ENCODE peak calls at places on chromosomes 6 and 20, in eight cellular contexts. One of them, this sample, is unnamed.

GRCh38 chr20:33306807-33307206 is 23.8 kb downstream of the BPIFB1 start:
- DNase-seq in SHP77 treated with DMSO at 0.1 percent for 48 hours: no peak
- DNase-seq in stimulated activated naive CD4-positive, alpha-beta T cell: no peak
- DNase-seq in OCI-LY7: no peak
- DNase-seq in AG08395: no peak
- DNase-seq in BE2C: no peak
- DNase-seq in NAMALWA: no peak
- DNase-seq in cardiac muscle cell: no peak
- DNase-seq in this sample: no peak

GRCh38 chr20:48143435-48144081 is 358.3 kb upstream of the SULF2 start:
- DNase-seq in SHP77 treated with DMSO at 0.1 percent for 48 hours: no peak
- DNase-seq in stimulated activated naive CD4-positive, alpha-beta T cell: no peak
- DNase-seq in OCI-LY7: no peak
- DNase-seq in AG08395: no peak
- DNase-seq in BE2C: no peak
- DNase-seq in NAMALWA: no peak
- DNase-seq in cardiac muscle cell: no peak
- DNase-seq in this sample: no peak

GRCh38 chr6:106192824-106193223 is 106.7 kb downstream of the PRDM1 start:
- DNase-seq in SHP77 treated with DMSO at 0.1 percent for 48 hours: no peak
- DNase-seq in stimulated activated naive CD4-positive, alpha-beta T cell: no peak
- DNase-seq in OCI-LY7: no peak
- DNase-seq in AG08395: peak; percentile 7
- DNase-seq in BE2C: peak; percentile 45
- DNase-seq in NAMALWA: no peak
- DNase-seq in cardiac muscle cell: no peak
- DNase-seq in this sample: no peak

GRCh38 chr6:25660512-25660911 is 8.5 kb downstream of the SCGN start:
- DNase-seq in SHP77 treated with DMSO at 0.1 percent for 48 hours: peak; percentile 76
- DNase-seq in stimulated activated naive CD4-positive, alpha-beta T cell: no peak
- DNase-seq in OCI-LY7: no peak
- DNase-seq in AG08395: peak; percentile 52
- DNase-seq in BE2C: peak; percentile 26
- DNase-seq in NAMALWA: no peak
- DNase-seq in cardiac muscle cell: no peak
- DNase-seq in this sample: peak; percentile 52

GRCh38 chr6:28981391-28981832 is 23.7 kb downstream of the ZNF311 start:
- DNase-seq in SHP77 treated with DMSO at 0.1 percent for 48 hours: peak; percentile 80
- DNase-seq in stimulated activated naive CD4-positive, alpha-beta T cell: peak; percentile 87
- DNase-seq in OCI-LY7: peak; percentile 84
- DNase-seq in AG08395: peak; percentile 31
- DNase-seq in BE2C: peak; percentile 70
- DNase-seq in NAMALWA: peak; percentile 86
- DNase-seq in cardiac muscle cell: peak; percentile 80
- DNase-seq in this sample: peak; percentile 84

GRCh38 chr6:39665871-39666270 is 59.3 kb downstream of the KIF6 start:
- DNase-seq in SHP77 treated with DMSO at 0.1 percent for 48 hours: no peak
- DNase-seq in stimulated activated naive CD4-positive, alpha-beta T cell: no peak
- DNase-seq in OCI-LY7: no peak
- DNase-seq in AG08395: peak; percentile 13
- DNase-seq in BE2C: no peak
- DNase-seq in NAMALWA: no peak
- DNase-seq in cardiac muscle cell: no peak
- DNase-seq in this sample: no peak

GRCh38 chr6:99132026-99132425 is 184.3 kb upstream of the FBXL4 start:
- DNase-seq in SHP77 treated with DMSO at 0.1 percent for 48 hours: no peak
- DNase-seq in stimulated activated naive CD4-positive, alpha-beta T cell: no peak
- DNase-seq in OCI-LY7: no peak
- DNase-seq in AG08395: no peak
- DNase-seq in BE2C: no peak
- DNase-seq in NAMALWA: no peak
- DNase-seq in cardiac muscle cell: no peak
- DNase-seq in this sample: no peak

GRCh38 chr6:10406556-10406955 is 8.3 kb downstream of the TFAP2A start:
- DNase-seq in SHP77 treated with DMSO at 0.1 percent for 48 hours: no peak
- DNase-seq in stimulated activated naive CD4-positive, alpha-beta T cell: no peak
- DNase-seq in OCI-LY7: no peak
- DNase-seq in AG08395: no peak
- DNase-seq in BE2C: no peak
- DNase-seq in NAMALWA: no peak
- DNase-seq in cardiac muscle cell: no peak
- DNase-seq in this sample: no peak

GRCh38 chr20:48656661-48657211 is 171.1 kb downstream of the PREX1 start:
- DNase-seq in SHP77 treated with DMSO at 0.1 percent for 48 hours: no peak
- DNase-seq in stimulated activated naive CD4-positive, alpha-beta T cell: no peak
- DNase-seq in OCI-LY7: no peak
- DNase-seq in AG08395: no peak
- DNase-seq in BE2C: peak; percentile 73
- DNase-seq in NAMALWA: peak; percentile 15
- DNase-seq in cardiac muscle cell: no peak
- DNase-seq in this sample: no peak

GRCh38 chr20:16701296-16701695 is 28.5 kb upstream of the SNRPB2 start:
- DNase-seq in SHP77 treated with DMSO at 0.1 percent for 48 hours: peak; percentile 10
- DNase-seq in stimulated activated naive CD4-positive, alpha-beta T cell: peak; percentile 30
- DNase-seq in OCI-LY7: peak; percentile 52
- DNase-seq in AG08395: peak; percentile 8
- DNase-seq in BE2C: peak; percentile 34
- DNase-seq in NAMALWA: peak; percentile 28
- DNase-seq in cardiac muscle cell: peak; percentile 6
- DNase-seq in this sample: peak; percentile 48

GRCh38 chr20:62211769-62212288 is 8.2 kb downstream of the HRH3 start:
- DNase-seq in SHP77 treated with DMSO at 0.1 percent for 48 hours: no peak
- DNase-seq in stimulated activated naive CD4-positive, alpha-beta T cell: no peak
- DNase-seq in OCI-LY7: no peak
- DNase-seq in AG08395: no peak
- DNase-seq in BE2C: no peak
- DNase-seq in NAMALWA: no peak
- DNase-seq in cardiac muscle cell: no peak
- DNase-seq in this sample: no peak

GRCh38 chr6:25447570-25447929 is 168.4 kb downstream of the CARMIL1 start:
- DNase-seq in SHP77 treated with DMSO at 0.1 percent for 48 hours: no peak
- DNase-seq in stimulated activated naive CD4-positive, alpha-beta T cell: no peak
- DNase-seq in OCI-LY7: no peak
- DNase-seq in AG08395: no peak
- DNase-seq in BE2C: no peak
- DNase-seq in NAMALWA: no peak
- DNase-seq in cardiac muscle cell: no peak
- DNase-seq in this sample: no peak

GRCh38 chr6:127206531-127207065 is 60.1 kb upstream of the RNF146 start:
- DNase-seq in SHP77 treated with DMSO at 0.1 percent for 48 hours: no peak
- DNase-seq in stimulated activated naive CD4-positive, alpha-beta T cell: no peak
- DNase-seq in OCI-LY7: no peak
- DNase-seq in AG08395: peak; percentile 12
- DNase-seq in BE2C: no peak
- DNase-seq in NAMALWA: no peak
- DNase-seq in cardiac muscle cell: no peak
- DNase-seq in this sample: no peak

GRCh38 chr6:34274129-34274528 is 25.3 kb upstream of the SMIM29 start:
- DNase-seq in SHP77 treated with DMSO at 0.1 percent for 48 hours: no peak
- DNase-seq in stimulated activated naive CD4-positive, alpha-beta T cell: no peak
- DNase-seq in OCI-LY7: no peak
- DNase-seq in AG08395: no peak
- DNase-seq in BE2C: no peak
- DNase-seq in NAMALWA: no peak
- DNase-seq in cardiac muscle cell: no peak
- DNase-seq in this sample: no peak

GRCh38 chr6:128521302-128521632 is 868 bp upstream of the PTPRK start:
- DNase-seq in SHP77 treated with DMSO at 0.1 percent for 48 hours: no peak
- DNase-seq in stimulated activated naive CD4-positive, alpha-beta T cell: no peak
- DNase-seq in OCI-LY7: no peak
- DNase-seq in AG08395: no peak
- DNase-seq in BE2C: no peak
- DNase-seq in NAMALWA: no peak
- DNase-seq in cardiac muscle cell: no peak
- DNase-seq in this sample: no peak

GRCh38 chr6:163837681-163838431 is 423.3 kb downstream of the QKI start:
- DNase-seq in SHP77 treated with DMSO at 0.1 percent for 48 hours: no peak
- DNase-seq in stimulated activated naive CD4-positive, alpha-beta T cell: no peak
- DNase-seq in OCI-LY7: no peak
- DNase-seq in AG08395: peak; percentile 14
- DNase-seq in BE2C: no peak
- DNase-seq in NAMALWA: no peak
- DNase-seq in cardiac muscle cell: no peak
- DNase-seq in this sample: no peak

GRCh38 chr6:12164508-12164770 is 125.7 kb upstream of the EDN1 start:
- DNase-seq in SHP77 treated with DMSO at 0.1 percent for 48 hours: no peak
- DNase-seq in stimulated activated naive CD4-positive, alpha-beta T cell: no peak
- DNase-seq in OCI-LY7: no peak
- DNase-seq in AG08395: no peak
- DNase-seq in BE2C: no peak
- DNase-seq in NAMALWA: no peak
- DNase-seq in cardiac muscle cell: no peak
- DNase-seq in this sample: no peak

GRCh38 chr20:58599966-58600365 is 51.1 kb upstream of the STX16 start:
- DNase-seq in SHP77 treated with DMSO at 0.1 percent for 48 hours: no peak
- DNase-seq in stimulated activated naive CD4-positive, alpha-beta T cell: no peak
- DNase-seq in OCI-LY7: no peak
- DNase-seq in AG08395: no peak
- DNase-seq in BE2C: no peak
- DNase-seq in NAMALWA: peak; percentile 15
- DNase-seq in cardiac muscle cell: no peak
- DNase-seq in this sample: no peak

GRCh38 chr6:139473239-139473701 is 98.8 kb upstream of the CITED2 start:
- DNase-seq in SHP77 treated with DMSO at 0.1 percent for 48 hours: no peak
- DNase-seq in stimulated activated naive CD4-positive, alpha-beta T cell: no peak
- DNase-seq in OCI-LY7: no peak
- DNase-seq in AG08395: no peak
- DNase-seq in BE2C: no peak
- DNase-seq in NAMALWA: no peak
- DNase-seq in cardiac muscle cell: no peak
- DNase-seq in this sample: peak; percentile 12

GRCh38 chr6:160378886-160379285 is 30.7 kb downstream of the SLC22A3 start:
- DNase-seq in SHP77 treated with DMSO at 0.1 percent for 48 hours: no peak
- DNase-seq in stimulated activated naive CD4-positive, alpha-beta T cell: no peak
- DNase-seq in OCI-LY7: no peak
- DNase-seq in AG08395: no peak
- DNase-seq in BE2C: no peak
- DNase-seq in NAMALWA: no peak
- DNase-seq in cardiac muscle cell: no peak
- DNase-seq in this sample: no peak

GRCh38 chr6:37115236-37115894 is 54.6 kb upstream of the PIM1 start:
- DNase-seq in SHP77 treated with DMSO at 0.1 percent for 48 hours: no peak
- DNase-seq in stimulated activated naive CD4-positive, alpha-beta T cell: no peak
- DNase-seq in OCI-LY7: no peak
- DNase-seq in AG08395: no peak
- DNase-seq in BE2C: no peak
- DNase-seq in NAMALWA: no peak
- DNase-seq in cardiac muscle cell: no peak
- DNase-seq in this sample: no peak

GRCh38 chr20:56630086-56630493 is 984 bp downstream of the TFAP2C start:
- DNase-seq in SHP77 treated with DMSO at 0.1 percent for 48 hours: no peak
- DNase-seq in stimulated activated naive CD4-positive, alpha-beta T cell: no peak
- DNase-seq in OCI-LY7: no peak
- DNase-seq in AG08395: peak; percentile 91
- DNase-seq in BE2C: peak; percentile 29
- DNase-seq in NAMALWA: no peak
- DNase-seq in cardiac muscle cell: peak; percentile 84
- DNase-seq in this sample: no peak

GRCh38 chr6:57250348-57250747 is 28.2 kb upstream of the RAB23 start:
- DNase-seq in SHP77 treated with DMSO at 0.1 percent for 48 hours: no peak
- DNase-seq in stimulated activated naive CD4-positive, alpha-beta T cell: no peak
- DNase-seq in OCI-LY7: no peak
- DNase-seq in AG08395: no peak
- DNase-seq in BE2C: no peak
- DNase-seq in NAMALWA: no peak
- DNase-seq in cardiac muscle cell: no peak
- DNase-seq in this sample: no peak

GRCh38 chr6:170034294-170034693 is 256.6 kb downstream of the DLL1 start:
- DNase-seq in SHP77 treated with DMSO at 0.1 percent for 48 hours: no peak
- DNase-seq in stimulated activated naive CD4-positive, alpha-beta T cell: no peak
- DNase-seq in OCI-LY7: no peak
- DNase-seq in AG08395: no peak
- DNase-seq in BE2C: peak; percentile 0
- DNase-seq in NAMALWA: no peak
- DNase-seq in cardiac muscle cell: no peak
- DNase-seq in this sample: no peak

GRCh38 chr20:40634891-40635290 is 54.1 kb downstream of the MAFB start:
- DNase-seq in SHP77 treated with DMSO at 0.1 percent for 48 hours: no peak
- DNase-seq in stimulated activated naive CD4-positive, alpha-beta T cell: no peak
- DNase-seq in OCI-LY7: no peak
- DNase-seq in AG08395: no peak
- DNase-seq in BE2C: no peak
- DNase-seq in NAMALWA: no peak
- DNase-seq in cardiac muscle cell: no peak
- DNase-seq in this sample: no peak

GRCh38 chr6:146381486-146381885 is 162.1 kb upstream of the RAB32 start:
- DNase-seq in SHP77 treated with DMSO at 0.1 percent for 48 hours: no peak
- DNase-seq in stimulated activated naive CD4-positive, alpha-beta T cell: no peak
- DNase-seq in OCI-LY7: no peak
- DNase-seq in AG08395: no peak
- DNase-seq in BE2C: no peak
- DNase-seq in NAMALWA: no peak
- DNase-seq in cardiac muscle cell: no peak
- DNase-seq in this sample: no peak

GRCh38 chr6:10882654-10883053 is 813 bp upstream of the GCM2 start:
- DNase-seq in SHP77 treated with DMSO at 0.1 percent for 48 hours: no peak
- DNase-seq in stimulated activated naive CD4-positive, alpha-beta T cell: no peak
- DNase-seq in OCI-LY7: no peak
- DNase-seq in AG08395: no peak
- DNase-seq in BE2C: no peak
- DNase-seq in NAMALWA: no peak
- DNase-seq in cardiac muscle cell: no peak
- DNase-seq in this sample: no peak

GRCh38 chr20:57703013-57703412 is 6.8 kb downstream of the PMEPA1 start:
- DNase-seq in SHP77 treated with DMSO at 0.1 percent for 48 hours: no peak
- DNase-seq in stimulated activated naive CD4-positive, alpha-beta T cell: no peak
- DNase-seq in OCI-LY7: peak; percentile 80
- DNase-seq in AG08395: no peak
- DNase-seq in BE2C: no peak
- DNase-seq in NAMALWA: peak; percentile 67
- DNase-seq in cardiac muscle cell: no peak
- DNase-seq in this sample: no peak

GRCh38 chr6:1497593-1498105 is 108.3 kb downstream of the FOXF2 start:
- DNase-seq in SHP77 treated with DMSO at 0.1 percent for 48 hours: no peak
- DNase-seq in stimulated activated naive CD4-positive, alpha-beta T cell: no peak
- DNase-seq in OCI-LY7: no peak
- DNase-seq in AG08395: no peak
- DNase-seq in BE2C: no peak
- DNase-seq in NAMALWA: no peak
- DNase-seq in cardiac muscle cell: no peak
- DNase-seq in this sample: no peak

GRCh38 chr6:75735491-75736186 is 13.4 kb upstream of the MYO6 start:
- DNase-seq in SHP77 treated with DMSO at 0.1 percent for 48 hours: no peak
- DNase-seq in stimulated activated naive CD4-positive, alpha-beta T cell: no peak
- DNase-seq in OCI-LY7: no peak
- DNase-seq in AG08395: peak; percentile 37
- DNase-seq in BE2C: no peak
- DNase-seq in NAMALWA: peak; percentile 9
- DNase-seq in cardiac muscle cell: no peak
- DNase-seq in this sample: no peak

GRCh38 chr6:56814308-56814707 is 140.6 kb upstream of the BEND6 start:
- DNase-seq in SHP77 treated with DMSO at 0.1 percent for 48 hours: no peak
- DNase-seq in stimulated activated naive CD4-positive, alpha-beta T cell: no peak
- DNase-seq in OCI-LY7: no peak
- DNase-seq in AG08395: no peak
- DNase-seq in BE2C: no peak
- DNase-seq in NAMALWA: peak; percentile 32
- DNase-seq in cardiac muscle cell: no peak
- DNase-seq in this sample: no peak

GRCh38 chr20:44644384-44645131 is 6.9 kb downstream of the ADA start:
- DNase-seq in SHP77 treated with DMSO at 0.1 percent for 48 hours: no peak
- DNase-seq in stimulated activated naive CD4-positive, alpha-beta T cell: peak; percentile 27
- DNase-seq in OCI-LY7: peak; percentile 73
- DNase-seq in AG08395: no peak
- DNase-seq in BE2C: no peak
- DNase-seq in NAMALWA: peak; percentile 43
- DNase-seq in cardiac muscle cell: no peak
- DNase-seq in this sample: no peak

GRCh38 chr20:38222231-38222922 is 38.2 kb downstream of the KIAA1755 start:
- DNase-seq in SHP77 treated with DMSO at 0.1 percent for 48 hours: no peak
- DNase-seq in stimulated activated naive CD4-positive, alpha-beta T cell: peak; percentile 13
- DNase-seq in OCI-LY7: peak; percentile 37
- DNase-seq in AG08395: peak; percentile 82
- DNase-seq in BE2C: peak; percentile 77
- DNase-seq in NAMALWA: peak; percentile 78
- DNase-seq in cardiac muscle cell: peak; percentile 78
- DNase-seq in this sample: peak; percentile 71

GRCh38 chr20:22453244-22454080 is 130.9 kb downstream of the FOXA2 start:
- DNase-seq in SHP77 treated with DMSO at 0.1 percent for 48 hours: peak; percentile 84
- DNase-seq in stimulated activated naive CD4-positive, alpha-beta T cell: no peak
- DNase-seq in OCI-LY7: no peak
- DNase-seq in AG08395: peak; percentile 29
- DNase-seq in BE2C: no peak
- DNase-seq in NAMALWA: no peak
- DNase-seq in cardiac muscle cell: peak; percentile 46
- DNase-seq in this sample: no peak